ENCODE peak calls at places on chromosomes 7 and 10, in five cellular contexts. X is HCT116, F is DND-41, W is astrocyte, I is fibroblast of lung. Z is an unnamed sample.

GRCh38 chr10:127313996-127314700 is 117.8 kb upstream of the INSYN2A start:
- DNase-seq in F (no peak), X (no peak), I (no peak), W (no peak), Z (no peak)

GRCh38 chr7:137669706-137670105 is 177.1 kb downstream of the DGKI start:
- DNase-seq in X (no peak), I (no peak), F (no peak), W (peak), Z (no peak)

GRCh38 chr10:24707445-24707844 is 16.2 kb downstream of the ARHGAP21 start:
- DNase-seq in X (no peak), I (no peak), W (no peak), F (no peak), Z (no peak)

GRCh38 chr10:101997803-101998202 is 58.2 kb downstream of the ARMH3 start:
- DNase-seq in I (peak), X (no peak), W (peak), F (no peak), Z (no peak)

GRCh38 chr7:2051708-2052656 is 180.8 kb downstream of the MAD1L1 start:
- DNase-seq in W (no peak), X (no peak), I (no peak), F (no peak), Z (no peak)

GRCh38 chr7:131225619-131226101 is 102.0 kb upstream of the MKLN1 start:
- DNase-seq in W (peak), X (no peak), F (no peak), I (peak), Z (no peak)

GRCh38 chr7:73668103-73668937 is 689 bp downstream of the VPS37D start:
- DNase-seq in W (peak), I (no peak), F (no peak), X (no peak), Z (peak)

GRCh38 chr7:55476071-55476803 is 96.1 kb downstream of the VOPP1 start:
- DNase-seq in F (no peak), X (no peak), I (peak), W (peak), Z (no peak)

GRCh38 chr7:154497751-154498150 is 445.6 kb downstream of the DPP6 start:
- DNase-seq in W (no peak), F (no peak), I (no peak), X (no peak), Z (no peak)

GRCh38 chr10:13382759-13383753 is 35.0 kb upstream of the SEPHS1 start:
- DNase-seq in W (no peak), X (no peak), F (no peak), I (no peak), Z (no peak)

GRCh38 chr7:1526271-1526754 is 4.2 kb upstream of the MAFK start:
- DNase-seq in F (no peak), W (no peak), I (no peak), X (no peak), Z (no peak)

GRCh38 chr10:49404321-49404878 is 8.5 kb upstream of the DRGX start:
- DNase-seq in X (no peak), W (no peak), F (no peak), I (no peak), Z (no peak)

GRCh38 chr10:34169677-34170076 is 645.4 kb downstream of the PARD3 start:
- DNase-seq in F (no peak), I (no peak), X (no peak), W (no peak), Z (no peak)

GRCh38 chr10:16612148-16612742 is 90.6 kb upstream of the C1QL3 start:
- DNase-seq in X (no peak), W (peak), F (peak), I (peak), Z (peak)

GRCh38 chr10:88542522-88542921 is 40.6 kb downstream of the RNLS start:
- DNase-seq in X (no peak), I (no peak), F (no peak), W (peak), Z (no peak)

GRCh38 chr7:1856161-1856965 is 186.3 kb downstream of the ELFN1 start:
- DNase-seq in W (no peak), X (no peak), I (no peak), F (no peak), Z (peak)

GRCh38 chr7:112185005-112185834 is 21.0 kb downstream of the DOCK4 start:
- DNase-seq in X (no peak), I (no peak), W (no peak), F (no peak), Z (no peak)

GRCh38 chr7:99493823-99494222 is 6.3 kb downstream of the ZNF394 start:
- DNase-seq in X (no peak), I (no peak), F (no peak), W (no peak), Z (no peak)

GRCh38 chr10:13894412-13895093 is 307.8 kb downstream of the PRPF18 start:
- DNase-seq in W (peak), I (no peak), X (no peak), F (no peak), Z (no peak)

GRCh38 chr7:151632750-151633515 is 113.2 kb upstream of the RHEB start:
- DNase-seq in I (peak), F (no peak), W (peak), X (no peak), Z (peak)

GRCh38 chr7:133011746-133012145 is 70.1 kb downstream of the CHCHD3 start:
- DNase-seq in I (no peak), F (no peak), X (no peak), W (no peak), Z (no peak)

GRCh38 chr7:152859781-152860191 is 100.2 kb downstream of the ACTR3B start:
- DNase-seq in F (no peak), I (no peak), W (no peak), X (peak), Z (peak)

GRCh38 chr10:106251573-106251972 is 912.9 kb downstream of the SORCS1 start:
- DNase-seq in F (no peak), X (no peak), W (no peak), I (no peak), Z (no peak)

GRCh38 chr7:120990468-120991118 is 2.1 kb downstream of the CPED1 start:
- DNase-seq in I (peak), X (no peak), F (no peak), W (no peak), Z (no peak)

GRCh38 chr7:24197852-24198251 is 86.1 kb upstream of the NPY start:
- DNase-seq in F (no peak), X (no peak), W (peak), I (no peak), Z (no peak)

GRCh38 chr10:5752301-5752871 is 60.8 kb downstream of the GDI2 start:
- DNase-seq in I (no peak), X (no peak), W (no peak), F (no peak), Z (peak)

GRCh38 chr7:39987641-39988347 is 37.7 kb downstream of the CDK13 start:
- DNase-seq in F (no peak), W (no peak), X (no peak), I (no peak), Z (no peak)

GRCh38 chr7:134108803-134109202 is 18.3 kb upstream of the LRGUK start:
- DNase-seq in I (no peak), W (no peak), F (no peak), X (no peak), Z (no peak)

GRCh38 chr7:64868469-64868868 is 34.6 kb upstream of the ZNF273 start:
- DNase-seq in W (no peak), F (no peak), I (no peak), X (no peak), Z (no peak)

GRCh38 chr7:7868245-7868899 is 100.2 kb upstream of the GLCCI1 start:
- DNase-seq in X (no peak), F (no peak), I (no peak), W (no peak), Z (no peak)

GRCh38 chr7:30697716-30698460 is 15.6 kb upstream of the CRHR2 start:
- DNase-seq in W (no peak), F (no peak), X (no peak), I (no peak), Z (no peak)

DNA sequence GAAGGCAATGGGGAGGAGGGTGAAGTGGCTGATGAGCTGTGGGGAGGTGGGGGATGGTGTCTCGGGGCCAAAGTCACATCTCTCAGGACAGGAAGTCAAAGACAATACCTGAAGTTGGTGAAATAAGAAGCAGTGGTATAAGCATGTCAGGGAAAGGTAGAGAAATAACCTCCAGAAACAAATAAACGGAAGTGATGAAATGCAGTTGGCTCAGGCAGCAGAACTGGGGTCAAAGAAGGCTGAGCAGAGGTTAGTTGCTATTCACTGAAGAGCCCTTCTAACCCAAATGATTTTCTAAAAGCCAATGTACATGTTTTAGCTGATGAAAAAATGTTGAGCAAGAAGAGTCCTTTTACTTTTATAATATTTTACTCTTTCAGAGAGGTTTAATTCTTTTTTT is 78.6 kb upstream of the ADRB1 start:
- DNase-seq in X (no peak), F (no peak), W (no peak), I (no peak), Z (no peak)
- TF ChIP-seq EZH2 in X (no peak), F (no peak), W (no peak), I (no peak), Z (no peak)

GRCh38 chr10:117131390-117132327 is 6.4 kb downstream of the VAX1 start:
- DNase-seq in X (no peak), W (no peak), I (no peak), F (no peak), Z (peak)

GRCh38 chr10:117132751-117133231 is 5.3 kb downstream of the VAX1 start:
- DNase-seq in W (no peak), F (no peak), I (no peak), X (no peak), Z (peak)

GRCh38 chr10:117134084-117135025 is 3.7 kb downstream of the VAX1 start:
- DNase-seq in X (no peak), F (no peak), I (no peak), W (no peak), Z (peak)

GRCh38 chr10:117135026-117135372 is 3.1 kb downstream of the VAX1 start:
- DNase-seq in X (no peak), F (no peak), I (no peak), W (no peak), Z (no peak)

GRCh38 chr10:117133273-117134083 is 4.6 kb downstream of the VAX1 start:
- DNase-seq in X (no peak), W (no peak), F (no peak), I (no peak), Z (peak)
- H3K9ac ChIP-seq in X (no peak), W (peak), F (no peak), I (no peak), Z (no peak)

DNA sequence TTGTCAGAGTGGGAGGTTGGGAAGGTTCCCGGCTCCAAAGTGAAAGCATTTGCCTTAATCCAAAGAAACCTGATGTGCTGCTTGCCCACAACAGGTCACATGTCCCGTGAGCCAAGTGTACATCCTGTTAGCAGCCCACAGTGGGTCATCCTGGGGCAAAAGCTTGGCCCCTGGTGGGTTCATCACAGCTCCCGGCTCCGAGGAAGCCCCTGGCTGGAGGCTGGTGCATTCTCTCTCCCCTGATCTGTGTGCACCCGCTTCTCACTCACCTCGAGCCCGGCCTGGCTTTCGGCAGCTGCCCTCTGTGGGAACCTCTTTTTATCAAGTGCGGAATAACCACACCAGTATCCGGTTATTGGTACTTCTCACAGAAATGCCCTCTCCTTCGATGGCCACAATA is 172.0 kb upstream of the PPP2R2D start:
- DNase-seq in W (no peak), F (no peak), I (no peak), X (no peak), Z (no peak)
- TF ChIP-seq EZH2 in W (no peak), F (no peak), I (no peak), X (no peak), Z (no peak)

GRCh38 chr10:7515549-7515948 is 104.7 kb upstream of the SFMBT2 start:
- DNase-seq in X (no peak), F (no peak), W (no peak), I (no peak), Z (no peak)

GRCh38 chr10:7511612-7512011 is 100.8 kb upstream of the SFMBT2 start:
- DNase-seq in X (no peak), I (no peak), F (no peak), W (no peak), Z (no peak)

GRCh38 chr10:7513455-7513854 is 102.6 kb upstream of the SFMBT2 start:
- DNase-seq in W (no peak), X (no peak), I (no peak), F (no peak), Z (no peak)

GRCh38 chr10:7513936-7514335 is 103.1 kb upstream of the SFMBT2 start:
- DNase-seq in X (no peak), W (no peak), F (no peak), I (no peak), Z (no peak)

DNA sequence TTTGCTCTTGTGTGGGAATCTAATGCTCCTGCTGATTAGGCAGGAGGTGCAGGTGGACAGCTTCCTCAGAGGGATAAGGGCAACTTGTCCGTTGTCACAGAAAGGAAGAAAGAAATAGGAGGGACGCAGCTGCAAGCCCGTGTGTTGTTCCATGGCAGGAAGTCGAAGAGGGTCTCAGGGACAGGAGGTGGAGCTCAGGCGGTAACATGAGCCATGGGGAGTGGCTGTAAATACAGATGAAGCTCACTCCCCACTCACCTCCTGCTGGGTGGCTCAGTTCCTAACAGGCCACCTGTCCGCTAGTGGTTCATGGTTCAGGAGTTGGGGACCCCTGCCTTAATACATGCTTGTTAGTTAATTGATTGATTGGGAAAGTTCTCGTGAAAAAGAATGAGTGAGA is 101.7 kb upstream of the SFMBT2 start:
- DNase-seq in I (no peak), F (peak), X (no peak), W (no peak), Z (no peak)
- H3K9ac ChIP-seq in I (no peak), F (no peak), X (no peak), W (no peak), Z (no peak)

GRCh38 chr10:70381491-70382421 is 669 bp downstream of the LRRC20 start:
- DNase-seq in W (peak), F (peak), X (no peak), I (peak), Z (peak)
- TF ChIP-seq EZH2 in W (no peak), F (no peak), X (no peak), I (no peak), Z (no peak)

GRCh38 chr7:47942132-47942531 is 6.1 kb downstream of the PKD1L1 start:
- DNase-seq in F (no peak), W (peak), X (no peak), I (no peak), Z (no peak)
- H3K9ac ChIP-seq in F (no peak), W (peak), X (no peak), I (no peak), Z (no peak)

GRCh38 chr10:100728928-100729876 is 16.2 kb upstream of the PAX2 start:
- DNase-seq in F (no peak), I (peak), W (no peak), X (peak), Z (peak)
- TF ChIP-seq EZH2 in F (no peak), I (peak), W (no peak), X (no peak), Z (no peak)

GRCh38 chr7:117873933-117874530 is 791 bp upstream of the CTTNBP2 start:
- DNase-seq in I (no peak), X (no peak), F (no peak), W (no peak), Z (no peak)
- H3K9ac ChIP-seq in I (no peak), X (peak), F (no peak), W (peak), Z (no peak)

GRCh38 chr7:68313806-68314205 is 1284.5 kb upstream of the AUTS2 start:
- DNase-seq in X (no peak), F (no peak), W (no peak), I (no peak), Z (no peak)

GRCh38 chr7:68311958-68312357 is 1286.3 kb upstream of the AUTS2 start:
- DNase-seq in W (no peak), I (no peak), X (no peak), F (no peak), Z (no peak)

GRCh38 chr7:68309806-68310205 is 1288.5 kb upstream of the AUTS2 start:
- DNase-seq in X (no peak), W (peak), F (no peak), I (no peak), Z (no peak)

GRCh38 chr7:68317476-68317875 is 1280.8 kb upstream of the AUTS2 start:
- DNase-seq in I (no peak), W (no peak), X (no peak), F (no peak), Z (no peak)

GRCh38 chr7:68314208-68314607 is 1284.1 kb upstream of the AUTS2 start:
- DNase-seq in I (no peak), W (no peak), F (no peak), X (no peak), Z (no peak)
- TF ChIP-seq EZH2 in I (no peak), W (no peak), F (no peak), X (no peak), Z (no peak)

Z was measured in neural progenitor cell.